ENCODE peak calls at places on chromosomes 5 and 9, in six cellular contexts. One of them, this sample, is unnamed.

GRCh38 chr9:31733166-31733565 is 651.3 kb upstream of the ACO1 start:
- DNase-seq in DMS153: no peak
- DNase-seq in WTC11: no peak
- DNase-seq in NCI-H748 treated with DMSO at 0.1 percent for 48 hours: no peak
- DNase-seq in adrenal gland: no peak
- DNase-seq in HT-29: no peak
- DNase-seq in this sample: no peak

GRCh38 chr5:141196363-141196762 is 3.1 kb upstream of the PCDHB11 start:
- DNase-seq in DMS153: no peak
- DNase-seq in WTC11: no peak
- DNase-seq in NCI-H748 treated with DMSO at 0.1 percent for 48 hours: no peak
- DNase-seq in adrenal gland: no peak
- DNase-seq in HT-29: no peak
- DNase-seq in this sample: no peak

GRCh38 chr5:65721050-65721774 is 697 bp downstream of the SGTB start:
- DNase-seq in DMS153: no peak
- DNase-seq in WTC11: peak
- DNase-seq in NCI-H748 treated with DMSO at 0.1 percent for 48 hours: peak
- DNase-seq in adrenal gland: peak
- DNase-seq in HT-29: peak
- DNase-seq in this sample: peak

GRCh38 chr5:52840286-52841050 is 52.8 kb downstream of the ITGA1 start:
- DNase-seq in DMS153: no peak
- DNase-seq in WTC11: no peak
- DNase-seq in NCI-H748 treated with DMSO at 0.1 percent for 48 hours: no peak
- DNase-seq in adrenal gland: no peak
- DNase-seq in HT-29: no peak
- DNase-seq in this sample: peak

GRCh38 chr5:42908509-42909488 is 97.1 kb upstream of the SELENOP start:
- DNase-seq in DMS153: peak
- DNase-seq in WTC11: peak
- DNase-seq in NCI-H748 treated with DMSO at 0.1 percent for 48 hours: peak
- DNase-seq in adrenal gland: peak
- DNase-seq in HT-29: peak
- DNase-seq in this sample: peak

GRCh38 chr5:23466401-23466886 is 41.0 kb upstream of the PRDM9 start:
- DNase-seq in DMS153: no peak
- DNase-seq in WTC11: no peak
- DNase-seq in NCI-H748 treated with DMSO at 0.1 percent for 48 hours: no peak
- DNase-seq in adrenal gland: peak
- DNase-seq in HT-29: peak
- DNase-seq in this sample: no peak

GRCh38 chr5:172009536-172010270 is 3.3 kb upstream of the FBXW11 start:
- DNase-seq in DMS153: no peak
- DNase-seq in WTC11: no peak
- DNase-seq in NCI-H748 treated with DMSO at 0.1 percent for 48 hours: no peak
- DNase-seq in adrenal gland: no peak
- DNase-seq in HT-29: no peak
- DNase-seq in this sample: no peak

GRCh38 chr5:147411612-147412310 is 98.1 kb downstream of the DPYSL3 start:
- DNase-seq in DMS153: no peak
- DNase-seq in WTC11: no peak
- DNase-seq in NCI-H748 treated with DMSO at 0.1 percent for 48 hours: no peak
- DNase-seq in adrenal gland: no peak
- DNase-seq in HT-29: no peak
- DNase-seq in this sample: no peak

GRCh38 chr5:8650197-8650596 is 781.2 kb downstream of the MTRR start:
- DNase-seq in DMS153: no peak
- DNase-seq in WTC11: no peak
- DNase-seq in NCI-H748 treated with DMSO at 0.1 percent for 48 hours: no peak
- DNase-seq in adrenal gland: no peak
- DNase-seq in HT-29: no peak
- DNase-seq in this sample: no peak

GRCh38 chr9:133807818-133808217 is 69.7 kb upstream of the SARDH start:
- DNase-seq in DMS153: no peak
- DNase-seq in WTC11: no peak
- DNase-seq in NCI-H748 treated with DMSO at 0.1 percent for 48 hours: no peak
- DNase-seq in adrenal gland: no peak
- DNase-seq in HT-29: no peak
- DNase-seq in this sample: no peak

GRCh38 chr5:38468202-38468656 is 88.2 kb downstream of the LIFR start:
- DNase-seq in DMS153: no peak
- DNase-seq in WTC11: no peak
- DNase-seq in NCI-H748 treated with DMSO at 0.1 percent for 48 hours: no peak
- DNase-seq in adrenal gland: no peak
- DNase-seq in HT-29: no peak
- DNase-seq in this sample: peak

GRCh38 chr9:34547960-34548603 is 25.3 kb upstream of the ENHO start:
- DNase-seq in DMS153: no peak
- DNase-seq in WTC11: peak
- DNase-seq in NCI-H748 treated with DMSO at 0.1 percent for 48 hours: peak
- DNase-seq in adrenal gland: peak
- DNase-seq in HT-29: peak
- DNase-seq in this sample: peak

GRCh38 chr9:16515879-16516289 is 354.6 kb downstream of the BNC2 start:
- DNase-seq in DMS153: no peak
- DNase-seq in WTC11: peak
- DNase-seq in NCI-H748 treated with DMSO at 0.1 percent for 48 hours: no peak
- DNase-seq in adrenal gland: peak
- DNase-seq in HT-29: no peak
- DNase-seq in this sample: no peak

GRCh38 chr5:98468188-98468869 is 305.1 kb upstream of the RGMB start:
- DNase-seq in DMS153: no peak
- DNase-seq in WTC11: no peak
- DNase-seq in NCI-H748 treated with DMSO at 0.1 percent for 48 hours: no peak
- DNase-seq in adrenal gland: no peak
- DNase-seq in HT-29: no peak
- DNase-seq in this sample: no peak

GRCh38 chr5:179882338-179882737 is 23.7 kb upstream of the MRNIP start:
- DNase-seq in DMS153: no peak
- DNase-seq in WTC11: no peak
- DNase-seq in NCI-H748 treated with DMSO at 0.1 percent for 48 hours: no peak
- DNase-seq in adrenal gland: no peak
- DNase-seq in HT-29: no peak
- DNase-seq in this sample: no peak

GRCh38 chr5:150945501-150945900 is 40.7 kb upstream of the ZNF300 start:
- DNase-seq in DMS153: no peak
- DNase-seq in WTC11: no peak
- DNase-seq in NCI-H748 treated with DMSO at 0.1 percent for 48 hours: no peak
- DNase-seq in adrenal gland: no peak
- DNase-seq in HT-29: no peak
- DNase-seq in this sample: no peak

GRCh38 chr9:93315960-93316359 is 132.0 kb downstream of the WNK2 start:
- DNase-seq in DMS153: no peak
- DNase-seq in WTC11: no peak
- DNase-seq in NCI-H748 treated with DMSO at 0.1 percent for 48 hours: no peak
- DNase-seq in adrenal gland: no peak
- DNase-seq in HT-29: no peak
- DNase-seq in this sample: no peak

GRCh38 chr9:92948032-92948534 is 760 bp downstream of the FGD3 start:
- DNase-seq in DMS153: no peak
- DNase-seq in WTC11: no peak
- DNase-seq in NCI-H748 treated with DMSO at 0.1 percent for 48 hours: no peak
- DNase-seq in adrenal gland: no peak
- DNase-seq in HT-29: no peak
- DNase-seq in this sample: no peak

GRCh38 chr5:5665225-5666075 is 243.0 kb downstream of the ICE1 start:
- DNase-seq in DMS153: no peak
- DNase-seq in WTC11: no peak
- DNase-seq in NCI-H748 treated with DMSO at 0.1 percent for 48 hours: no peak
- DNase-seq in adrenal gland: no peak
- DNase-seq in HT-29: no peak
- DNase-seq in this sample: no peak

GRCh38 chr9:114606597-114607207 is 4.4 kb upstream of the TMEM268 start:
- DNase-seq in DMS153: no peak
- DNase-seq in WTC11: no peak
- DNase-seq in NCI-H748 treated with DMSO at 0.1 percent for 48 hours: no peak
- DNase-seq in adrenal gland: peak
- DNase-seq in HT-29: no peak
- DNase-seq in this sample: peak

GRCh38 chr9:27460225-27461023 is 63.7 kb upstream of the IFNK start:
- DNase-seq in DMS153: no peak
- DNase-seq in WTC11: no peak
- DNase-seq in NCI-H748 treated with DMSO at 0.1 percent for 48 hours: no peak
- DNase-seq in adrenal gland: peak
- DNase-seq in HT-29: peak
- DNase-seq in this sample: peak

GRCh38 chr5:154740483-154740882 is 14.7 kb upstream of the LARP1 start:
- DNase-seq in DMS153: no peak
- DNase-seq in WTC11: no peak
- DNase-seq in NCI-H748 treated with DMSO at 0.1 percent for 48 hours: no peak
- DNase-seq in adrenal gland: peak
- DNase-seq in HT-29: no peak
- DNase-seq in this sample: peak

GRCh38 chr9:87336407-87336806 is 161.3 kb upstream of the DAPK1 start:
- DNase-seq in DMS153: no peak
- DNase-seq in WTC11: no peak
- DNase-seq in NCI-H748 treated with DMSO at 0.1 percent for 48 hours: no peak
- DNase-seq in adrenal gland: no peak
- DNase-seq in HT-29: peak
- DNase-seq in this sample: no peak

GRCh38 chr5:121885630-121886029 is 33.9 kb downstream of the FTMT start:
- DNase-seq in DMS153: no peak
- DNase-seq in WTC11: no peak
- DNase-seq in NCI-H748 treated with DMSO at 0.1 percent for 48 hours: no peak
- DNase-seq in adrenal gland: no peak
- DNase-seq in HT-29: no peak
- DNase-seq in this sample: no peak

GRCh38 chr9:112777914-112778313 is 27.4 kb downstream of the SNX30 start:
- DNase-seq in DMS153: no peak
- DNase-seq in WTC11: no peak
- DNase-seq in NCI-H748 treated with DMSO at 0.1 percent for 48 hours: no peak
- DNase-seq in adrenal gland: no peak
- DNase-seq in HT-29: no peak
- DNase-seq in this sample: no peak

GRCh38 chr5:176714067-176714466 is 66.8 kb downstream of the TSPAN17 start:
- DNase-seq in DMS153: no peak
- DNase-seq in WTC11: no peak
- DNase-seq in NCI-H748 treated with DMSO at 0.1 percent for 48 hours: no peak
- DNase-seq in adrenal gland: no peak
- DNase-seq in HT-29: no peak
- DNase-seq in this sample: no peak

GRCh38 chr5:177097016-177097985 is 10.6 kb downstream of the FGFR4 start:
- DNase-seq in DMS153: no peak
- DNase-seq in WTC11: no peak
- DNase-seq in NCI-H748 treated with DMSO at 0.1 percent for 48 hours: no peak
- DNase-seq in adrenal gland: peak
- DNase-seq in HT-29: no peak
- DNase-seq in this sample: no peak

This sample was measured in left cardiac atrium.